ENCODE peak calls at places on chromosome 13, in nine cellular contexts. One of them, this sample, is unnamed.

GRCh38 chr13:30774214-30774730 is 38.9 kb downstream of the ALOX5AP start:
- DNase-seq in iris pigment epithelial cell: no peak
- DNase-seq in transverse colon: no peak
- DNase-seq in amygdala: no peak
- DNase-seq in stimulated activated CD8-positive, alpha-beta memory T cell treated with anti-CD3 and anti-CD28 coated beads, Interleukin-4, amount 100 ng/mL, for 1 hour: no peak
- DNase-seq in activated naive CD4-positive, alpha-beta T cell: no peak
- DNase-seq in iPS-NIHi11: no peak
- DNase-seq in hypothalamus: no peak
- DNase-seq in cardiac muscle cell: no peak
- DNase-seq in this sample: no peak

GRCh38 chr13:80571346-80572307 is 230.7 kb upstream of the SPRY2 start:
- DNase-seq in iris pigment epithelial cell: no peak
- DNase-seq in transverse colon: no peak
- DNase-seq in amygdala: no peak
- DNase-seq in stimulated activated CD8-positive, alpha-beta memory T cell treated with anti-CD3 and anti-CD28 coated beads, Interleukin-4, amount 100 ng/mL, for 1 hour: no peak
- DNase-seq in activated naive CD4-positive, alpha-beta T cell: no peak
- DNase-seq in iPS-NIHi11: no peak
- DNase-seq in hypothalamus: no peak
- DNase-seq in cardiac muscle cell: peak
- DNase-seq in this sample: no peak

GRCh38 chr13:68176486-68176885 is 946.4 kb upstream of the PCDH9 start:
- DNase-seq in iris pigment epithelial cell: peak
- DNase-seq in transverse colon: no peak
- DNase-seq in amygdala: no peak
- DNase-seq in stimulated activated CD8-positive, alpha-beta memory T cell treated with anti-CD3 and anti-CD28 coated beads, Interleukin-4, amount 100 ng/mL, for 1 hour: no peak
- DNase-seq in activated naive CD4-positive, alpha-beta T cell: no peak
- DNase-seq in iPS-NIHi11: peak
- DNase-seq in hypothalamus: no peak
- DNase-seq in cardiac muscle cell: no peak
- DNase-seq in this sample: no peak

GRCh38 chr13:105159794-105160193 is 1375.7 kb downstream of the EFNB2 start:
- DNase-seq in iris pigment epithelial cell: no peak
- DNase-seq in transverse colon: no peak
- DNase-seq in amygdala: no peak
- DNase-seq in stimulated activated CD8-positive, alpha-beta memory T cell treated with anti-CD3 and anti-CD28 coated beads, Interleukin-4, amount 100 ng/mL, for 1 hour: no peak
- DNase-seq in activated naive CD4-positive, alpha-beta T cell: no peak
- DNase-seq in iPS-NIHi11: no peak
- DNase-seq in hypothalamus: no peak
- DNase-seq in cardiac muscle cell: no peak
- DNase-seq in this sample: no peak

GRCh38 chr13:76677047-76677446 is 209.2 kb downstream of the KCTD12 start:
- DNase-seq in iris pigment epithelial cell: peak
- DNase-seq in transverse colon: no peak
- DNase-seq in amygdala: peak
- DNase-seq in stimulated activated CD8-positive, alpha-beta memory T cell treated with anti-CD3 and anti-CD28 coated beads, Interleukin-4, amount 100 ng/mL, for 1 hour: no peak
- DNase-seq in activated naive CD4-positive, alpha-beta T cell: no peak
- DNase-seq in iPS-NIHi11: no peak
- DNase-seq in hypothalamus: no peak
- DNase-seq in cardiac muscle cell: no peak
- DNase-seq in this sample: no peak

GRCh38 chr13:101751488-101751887 is 299.0 kb downstream of the ITGBL1 start:
- DNase-seq in iris pigment epithelial cell: peak
- DNase-seq in transverse colon: no peak
- DNase-seq in amygdala: no peak
- DNase-seq in stimulated activated CD8-positive, alpha-beta memory T cell treated with anti-CD3 and anti-CD28 coated beads, Interleukin-4, amount 100 ng/mL, for 1 hour: no peak
- DNase-seq in activated naive CD4-positive, alpha-beta T cell: no peak
- DNase-seq in iPS-NIHi11: no peak
- DNase-seq in hypothalamus: no peak
- DNase-seq in cardiac muscle cell: peak
- DNase-seq in this sample: peak

GRCh38 chr13:21675095-21676007 is 4.5 kb downstream of the FGF9 start:
- DNase-seq in iris pigment epithelial cell: no peak
- DNase-seq in transverse colon: peak
- DNase-seq in amygdala: peak
- DNase-seq in stimulated activated CD8-positive, alpha-beta memory T cell treated with anti-CD3 and anti-CD28 coated beads, Interleukin-4, amount 100 ng/mL, for 1 hour: no peak
- DNase-seq in activated naive CD4-positive, alpha-beta T cell: no peak
- DNase-seq in iPS-NIHi11: peak
- DNase-seq in hypothalamus: peak
- DNase-seq in cardiac muscle cell: peak
- DNase-seq in this sample: no peak

GRCh38 chr13:21852043-21852442 is 181.2 kb downstream of the FGF9 start:
- DNase-seq in iris pigment epithelial cell: no peak
- DNase-seq in transverse colon: no peak
- DNase-seq in amygdala: no peak
- DNase-seq in stimulated activated CD8-positive, alpha-beta memory T cell treated with anti-CD3 and anti-CD28 coated beads, Interleukin-4, amount 100 ng/mL, for 1 hour: no peak
- DNase-seq in activated naive CD4-positive, alpha-beta T cell: no peak
- DNase-seq in iPS-NIHi11: no peak
- DNase-seq in hypothalamus: no peak
- DNase-seq in cardiac muscle cell: no peak
- DNase-seq in this sample: no peak

GRCh38 chr13:31090921-31091624 is 70.6 kb downstream of the HSPH1 start:
- DNase-seq in iris pigment epithelial cell: peak
- DNase-seq in transverse colon: no peak
- DNase-seq in amygdala: no peak
- DNase-seq in stimulated activated CD8-positive, alpha-beta memory T cell treated with anti-CD3 and anti-CD28 coated beads, Interleukin-4, amount 100 ng/mL, for 1 hour: no peak
- DNase-seq in activated naive CD4-positive, alpha-beta T cell: no peak
- DNase-seq in iPS-NIHi11: no peak
- DNase-seq in hypothalamus: no peak
- DNase-seq in cardiac muscle cell: no peak
- DNase-seq in this sample: no peak

GRCh38 chr13:53143757-53144320 is 115.2 kb downstream of the OLFM4 start:
- DNase-seq in iris pigment epithelial cell: no peak
- DNase-seq in transverse colon: no peak
- DNase-seq in amygdala: no peak
- DNase-seq in stimulated activated CD8-positive, alpha-beta memory T cell treated with anti-CD3 and anti-CD28 coated beads, Interleukin-4, amount 100 ng/mL, for 1 hour: no peak
- DNase-seq in activated naive CD4-positive, alpha-beta T cell: no peak
- DNase-seq in iPS-NIHi11: no peak
- DNase-seq in hypothalamus: no peak
- DNase-seq in cardiac muscle cell: no peak
- DNase-seq in this sample: no peak

GRCh38 chr13:106942558-106942957 is 374.6 kb upstream of the ARGLU1 start:
- DNase-seq in iris pigment epithelial cell: no peak
- DNase-seq in transverse colon: no peak
- DNase-seq in amygdala: no peak
- DNase-seq in stimulated activated CD8-positive, alpha-beta memory T cell treated with anti-CD3 and anti-CD28 coated beads, Interleukin-4, amount 100 ng/mL, for 1 hour: no peak
- DNase-seq in activated naive CD4-positive, alpha-beta T cell: no peak
- DNase-seq in iPS-NIHi11: no peak
- DNase-seq in hypothalamus: no peak
- DNase-seq in cardiac muscle cell: no peak
- DNase-seq in this sample: no peak

GRCh38 chr13:30466358-30466714 is 600 bp upstream of the HMGB1 start:
- DNase-seq in iris pigment epithelial cell: peak
- DNase-seq in transverse colon: no peak
- DNase-seq in amygdala: no peak
- DNase-seq in stimulated activated CD8-positive, alpha-beta memory T cell treated with anti-CD3 and anti-CD28 coated beads, Interleukin-4, amount 100 ng/mL, for 1 hour: no peak
- DNase-seq in activated naive CD4-positive, alpha-beta T cell: no peak
- DNase-seq in iPS-NIHi11: peak
- DNase-seq in hypothalamus: no peak
- DNase-seq in cardiac muscle cell: peak
- DNase-seq in this sample: no peak

GRCh38 chr13:101487046-101487830 is 34.8 kb downstream of the ITGBL1 start:
- DNase-seq in iris pigment epithelial cell: no peak
- DNase-seq in transverse colon: no peak
- DNase-seq in amygdala: no peak
- DNase-seq in stimulated activated CD8-positive, alpha-beta memory T cell treated with anti-CD3 and anti-CD28 coated beads, Interleukin-4, amount 100 ng/mL, for 1 hour: no peak
- DNase-seq in activated naive CD4-positive, alpha-beta T cell: no peak
- DNase-seq in iPS-NIHi11: no peak
- DNase-seq in hypothalamus: no peak
- DNase-seq in cardiac muscle cell: no peak
- DNase-seq in this sample: no peak